ENCODE peak calls at places on chromosomes 11 and 22, in seven cellular contexts. E is H9, B is neuronal stem cell, G is H1, Q is IMR-90, I is mesenchymal stem cell, X is mesendoderm. Z is an unnamed sample. For H3K27me3, the result is how much of the 10 kb centered on the place peaks cover.

GRCh38 chr11:33290319-33290718 is 33.1 kb downstream of the HIPK3 start:
- DNase-seq in G (no peak), I (no peak), X (no peak), E (no peak), B (no peak), Q (no peak), Z (no peak)

GRCh38 chr22:32644252-32645100 is 157.0 kb upstream of the TIMP3 start:
- DNase-seq in G (no peak), X (peak), Q (peak), E (no peak), B (no peak), I (peak), Z (peak)

GRCh38 chr22:37817705-37818311 is 5.4 kb upstream of the GALR3 start:
- DNase-seq in G (no peak), Q (peak), I (peak), X (peak), E (peak), B (peak), Z (peak)

GRCh38 chr11:77093987-77094840 is 8.4 kb upstream of the OMP start:
- DNase-seq in I (no peak), Q (no peak), X (no peak), E (no peak), G (no peak), B (no peak), Z (no peak)

GRCh38 chr11:2580444-2581050 is 119.2 kb downstream of the KCNQ1OT1 start:
- DNase-seq in G (no peak), I (no peak), X (no peak), E (peak), B (no peak), Q (no peak), Z (no peak)

GRCh38 chr11:104899226-104899625 is 966 bp upstream of the CASP12 start:
- DNase-seq in B (no peak), E (no peak), X (peak), I (no peak), G (no peak), Q (no peak), Z (no peak)

GRCh38 chr11:1435820-1436467 is 46.2 kb downstream of the BRSK2 start:
- DNase-seq in E (peak), B (no peak), G (no peak), X (peak), Q (no peak), I (no peak), Z (no peak)

GRCh38 chr11:5449432-5449831 is 309 bp downstream of the OR51I2 start:
- DNase-seq in X (no peak), B (no peak), I (no peak), E (no peak), G (no peak), Q (no peak), Z (no peak)

GRCh38 chr11:4048340-4048739 is 46.3 kb upstream of the RRM1 start:
- DNase-seq in Q (peak), E (no peak), G (no peak), B (no peak), X (no peak), I (peak), Z (no peak)

GRCh38 chr11:79040348-79040747 is 400.5 kb downstream of the TENM4 start:
- DNase-seq in B (no peak), I (peak), X (no peak), Q (peak), E (no peak), G (no peak), Z (no peak)

GRCh38 chr11:108870373-108871020 is 205.6 kb downstream of the DDX10 start:
- DNase-seq in E (no peak), B (no peak), G (no peak), Q (peak), I (peak), X (peak), Z (peak)

GRCh38 chr22:35637254-35637653 is 11.0 kb upstream of the APOL6 start:
- DNase-seq in Q (no peak), B (no peak), E (no peak), I (no peak), X (no peak), G (no peak), Z (no peak)

GRCh38 chr11:109071712-109072524 is 350.1 kb upstream of the C11orf87 start:
- DNase-seq in X (no peak), B (no peak), Q (peak), I (no peak), G (no peak), E (no peak), Z (no peak)

GRCh38 chr11:45723421-45723820 is 58.0 kb upstream of the CHST1 start:
- DNase-seq in Q (no peak), B (no peak), G (no peak), X (no peak), E (no peak), I (no peak), Z (no peak)

GRCh38 chr11:41031571-41032060 is 427.8 kb downstream of the LRRC4C start:
- DNase-seq in Q (no peak), X (no peak), B (no peak), I (no peak), G (no peak), E (no peak), Z (no peak)

GRCh38 chr11:76630600-76630999 is 39.9 kb downstream of the LRRC32 start:
- DNase-seq in G (no peak), Q (no peak), B (no peak), I (no peak), X (no peak), E (no peak), Z (no peak)

GRCh38 chr22:46143491-46144147 is 6.7 kb upstream of the PPARA start:
- DNase-seq in Q (no peak), G (no peak), I (no peak), B (no peak), X (no peak), E (no peak), Z (no peak)

GRCh38 chr11:112797653-112798293 is 163.4 kb upstream of the NCAM1 start:
- DNase-seq in I (peak), G (peak), Q (no peak), E (peak), B (peak), X (peak), Z (peak)

GRCh38 chr11:120337896-120338840 is 2.0 kb downstream of the ARHGEF12 start:
- DNase-seq in G (no peak), E (no peak), X (no peak), I (peak), Q (peak), B (no peak), Z (peak)

GRCh38 chr11:20097319-20098221 is 62.7 kb downstream of the DBX1 start:
- DNase-seq in I (peak), E (no peak), Q (peak), G (no peak), B (no peak), X (no peak), Z (no peak)

GRCh38 chr22:41801147-41801819 is 804 bp downstream of the CCDC134 start:
- DNase-seq in I (no peak), X (no peak), G (no peak), Q (no peak), E (no peak), B (no peak), Z (no peak)

GRCh38 chr11:1873048-1873812 is 18.5 kb downstream of the PRR33 start:
- DNase-seq in E (no peak), X (peak), G (no peak), I (no peak), Q (peak), B (no peak), Z (no peak)

GRCh38 chr11:66987158-66987620 is 12.1 kb downstream of the C11orf86 start:
- DNase-seq in B (no peak), G (no peak), I (no peak), X (peak), E (peak), Q (no peak), Z (no peak)

GRCh38 chr11:102451041-102451692 is 1.4 kb downstream of the TMEM123 start:
- DNase-seq in X (no peak), B (no peak), G (no peak), Q (no peak), E (no peak), I (no peak), Z (no peak)

GRCh38 chr11:65981101-65981740 is 19.7 kb downstream of the SART1 start:
- DNase-seq in E (no peak), X (no peak), I (no peak), G (no peak), Q (no peak), B (no peak), Z (no peak)

GRCh38 chr11:62237499-62237898 is 4.5 kb upstream of the SCGB1D2 start:
- DNase-seq in E (no peak), X (no peak), G (no peak), Q (no peak), I (no peak), B (no peak), Z (no peak)

GRCh38 chr11:113265343-113265742 is 49.0 kb upstream of the TTC12 start:
- DNase-seq in X (no peak), I (no peak), E (no peak), G (no peak), B (no peak), Q (no peak), Z (no peak)

GRCh38 chr11:120917536-120918239 is 106.2 kb upstream of the TBCEL start:
- DNase-seq in I (no peak), X (peak), G (no peak), Q (no peak), E (no peak), B (no peak), Z (peak)

GRCh38 chr11:107413352-107413751 is 44.3 kb downstream of the CWF19L2 start:
- DNase-seq in Q (no peak), I (no peak), E (no peak), B (no peak), G (no peak), X (no peak), Z (no peak)

GRCh38 chr11:56845121-56845732 is 96.7 kb upstream of the OR9G4 start:
- DNase-seq in B (no peak), Q (no peak), G (no peak), X (no peak), I (no peak), E (no peak), Z (no peak)

GRCh38 chr22:24937114-24937513 is 9.4 kb downstream of the LHFPL7 start:
- DNase-seq in B (no peak), I (peak), X (peak), G (no peak), Q (no peak), E (peak), Z (peak)

GRCh38 chr11:107591098-107591445 is at the start of gene ELMOD1:
- DNase-seq in G (no peak), E (peak), B (peak), I (peak), Q (peak), X (peak), Z (peak)

GRCh38 chr11:2655834-2656622 is 43.8 kb downstream of the KCNQ1OT1 start:
- DNase-seq in E (no peak), X (peak), Q (peak), G (no peak), I (peak), B (no peak), Z (no peak)

GRCh38 chr22:22109693-22110466 is 127.3 kb upstream of the TOP3B start:
- DNase-seq in G (no peak), X (peak), B (no peak), E (no peak), I (no peak), Q (no peak), Z (no peak)

GRCh38 chr11:18736590-18737148 is 10.7 kb upstream of the IGSF22 start:
- DNase-seq in E (peak), Q (no peak), X (peak), G (no peak), I (no peak), B (no peak), Z (no peak)
- H3K27me3 ChIP-seq in E (under half), Q (under half), X (under half), G (under half), I (under half), B (under half), Z (under half)

GRCh38 chr11:68099057-68099456 is 22.1 kb downstream of the CHKA start:
- DNase-seq in B (no peak), X (no peak), Q (no peak), E (no peak), G (no peak), I (no peak), Z (no peak)
- H3K27ac ChIP-seq in B (no peak), X (no peak), Q (no peak), E (no peak), G (no peak), I (no peak), Z (no peak)

GRCh38 chr11:122512688-122513087 is 142.8 kb upstream of the UBASH3B start:
- DNase-seq in B (no peak), I (no peak), Q (no peak), G (no peak), X (peak), E (no peak), Z (no peak)

GRCh38 chr11:122505304-122506006 is 150.1 kb upstream of the UBASH3B start:
- DNase-seq in Q (peak), G (peak), X (peak), B (peak), I (peak), E (peak), Z (peak)

GRCh38 chr11:122509899-122510298 is 145.6 kb upstream of the UBASH3B start:
- DNase-seq in G (no peak), X (no peak), Q (no peak), E (peak), B (no peak), I (no peak), Z (no peak)

GRCh38 chr11:122509091-122509490 is 146.4 kb upstream of the UBASH3B start:
- DNase-seq in X (no peak), Q (no peak), B (no peak), I (no peak), E (no peak), G (no peak), Z (no peak)
- H3K23ac ChIP-seq in X (no peak), Q (no peak), B (no peak), I (no peak), E (no peak), G (no peak), Z (no peak)

DNA sequence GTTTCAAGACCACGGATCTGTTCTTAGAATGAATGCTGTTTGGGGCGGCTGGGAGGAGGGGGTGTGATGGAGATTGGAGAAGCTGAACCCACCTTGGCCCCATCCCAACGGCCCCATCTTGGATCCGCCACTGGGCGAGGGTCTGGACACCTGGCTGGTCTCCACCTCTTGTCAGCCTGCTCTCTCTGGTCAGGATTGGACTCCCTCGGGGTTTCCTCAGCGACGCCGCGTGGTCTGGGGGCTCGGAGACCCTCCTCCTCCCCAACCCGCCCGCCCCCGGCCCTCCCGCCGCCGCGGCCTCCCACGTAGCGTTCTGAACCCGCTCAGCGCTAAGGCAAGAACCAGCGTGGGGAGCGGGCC is 4.3 kb upstream of the FLI1 start:
- DNase-seq in G (no peak), X (no peak), Q (no peak), E (no peak), B (no peak), I (no peak), Z (no peak)
- H3K27me3 ChIP-seq in G (half or more), X (half or more), Q (half or more), E (half or more), B (half or more), I (half or more), Z (half or more)

GRCh38 chr11:379205-380094 is 10.2 kb downstream of the B4GALNT4 start:
- DNase-seq in Q (no peak), X (no peak), E (no peak), I (no peak), G (no peak), B (no peak), Z (no peak)
- H3K27ac ChIP-seq in Q (no peak), X (no peak), E (no peak), I (no peak), G (no peak), B (no peak), Z (no peak)

GRCh38 chr22:17911887-17912286 is 112.5 kb downstream of the MICAL3 start:
- DNase-seq in X (no peak), B (no peak), E (no peak), Q (no peak), G (no peak), I (no peak), Z (peak)
- H3K23ac ChIP-seq in X (no peak), B (no peak), E (no peak), Q (no peak), G (no peak), I (no peak), Z (no peak)

Z was measured in trophoblast cell.